ENCODE peak calls at places on chromosomes 4 and X, in four cellular contexts. X is lung; P is CD8-positive, alpha-beta T cell; Q is non-pigmented ciliary epithelial cell. H is an unnamed sample.

GRCh38 chr4:105022811-105023667 is 123.6 kb upstream of the TET2 start:
- DNase-seq in X (no peak), P (no peak), Q (peak; percentile 55), H (no peak)

GRCh38 chrX:27336466-27337091 is 126.6 kb downstream of the PPP4R3C start:
- DNase-seq in X (peak; percentile 37), P (no peak), Q (no peak), H (peak; percentile 19)

GRCh38 chrX:10450229-10450958 is 170.0 kb downstream of the MID1 start:
- DNase-seq in X (no peak), P (no peak), Q (peak; percentile 56), H (no peak)

GRCh38 chrX:28278236-28278635 is 297.0 kb upstream of the DCAF8L1 start:
- DNase-seq in X (no peak), P (no peak), Q (no peak), H (no peak)

GRCh38 chr4:10212400-10212799 is 95.8 kb upstream of the WDR1 start:
- DNase-seq in X (no peak), P (no peak), Q (no peak), H (no peak)

GRCh38 chr4:186192068-186192751 is 843 bp downstream of the CYP4V2 start:
- DNase-seq in X (no peak), P (peak; percentile 43), Q (no peak), H (no peak)

GRCh38 chr4:120007171-120007894 is 59.3 kb downstream of the MAD2L1 start:
- DNase-seq in X (no peak), P (no peak), Q (peak; percentile 68), H (no peak)

GRCh38 chrX:78665286-78665685 is 6.2 kb upstream of the RTL3 start:
- DNase-seq in X (no peak), P (no peak), Q (no peak), H (no peak)

GRCh38 chr4:163540977-163541376 is 46.5 kb downstream of the TMA16 start:
- DNase-seq in X (no peak), P (no peak), Q (peak; percentile 73), H (no peak)

GRCh38 chr4:123505077-123505456 is 108.5 kb downstream of the SPRY1 start:
- DNase-seq in X (no peak), P (no peak), Q (no peak), H (no peak)

GRCh38 chr4:138053601-138054322 is 188.4 kb downstream of the SLC7A11 start:
- DNase-seq in X (no peak), P (no peak), Q (peak; percentile 89), H (no peak)

GRCh38 chr4:185912779-185913178 is 100.8 kb upstream of the SORBS2 start:
- DNase-seq in X (no peak), P (no peak), Q (no peak), H (no peak)

GRCh38 chr4:161655148-161655547 is 508.7 kb downstream of the FSTL5 start:
- DNase-seq in X (no peak), P (no peak), Q (no peak), H (no peak)

GRCh38 chr4:118738999-118739690 is 54.0 kb downstream of the METTL14 start:
- DNase-seq in X (no peak), P (no peak), Q (no peak), H (no peak)

GRCh38 chr4:56655209-56655626 is 25.9 kb downstream of the HOPX start:
- DNase-seq in X (no peak), P (no peak), Q (no peak), H (no peak)